ENCODE peak calls at places on chromosomes 7 and 10, in nine cellular contexts. O is lower lobe of right lung; Q is endodermal cell; R is effector memory CD4-positive, alpha-beta T cell; V is psoas muscle; T is Peyer's patch; A is pancreas; W is right cardiac atrium; Y is SK-N-SH. N is an unnamed sample.
A peak's percentile ranks its signal among the peaks of the same experiment; 100 is the strongest.

GRCh38 chr7:159092701-159093121 is 52.0 kb downstream of the VIPR2 start:
- DNase-seq in Q (peak; percentile 38), T (peak; percentile 24), O (no peak), V (no peak), Y (no peak), A (no peak), R (no peak), W (peak; percentile 59), N (no peak)

GRCh38 chr7:44283381-44284211 is 41.8 kb downstream of the CAMK2B start:
- DNase-seq in O (peak; percentile 25), W (peak; percentile 74), Q (peak; percentile 22), A (peak; percentile 0), T (peak; percentile 35), Y (peak; percentile 41), R (no peak), V (peak; percentile 89), N (no peak)

GRCh38 chr10:14653271-14654161 is 121.2 kb downstream of the FAM107B start:
- DNase-seq in Q (peak; percentile 77), A (peak; percentile 60), R (peak; percentile 9), W (no peak), Y (peak; percentile 42), T (no peak), V (no peak), O (no peak), N (no peak)

GRCh38 chr10:4088354-4089066 is 303.5 kb upstream of the KLF6 start:
- DNase-seq in V (no peak), R (no peak), W (no peak), A (no peak), T (no peak), Y (no peak), O (no peak), Q (no peak), N (no peak)

GRCh38 chr7:94182721-94183120 is 178.6 kb upstream of the BET1 start:
- DNase-seq in V (no peak), Q (no peak), R (no peak), T (no peak), A (no peak), W (no peak), O (no peak), Y (no peak), N (no peak)

GRCh38 chr7:106757846-106758245 is 96.9 kb upstream of the CCDC71L start:
- DNase-seq in T (no peak), W (no peak), Y (no peak), O (no peak), Q (no peak), V (peak; percentile 57), R (no peak), A (no peak), N (no peak)

GRCh38 chr10:112821663-112822062 is 128.4 kb upstream of the TCF7L2 start:
- DNase-seq in T (no peak), A (no peak), Q (no peak), Y (no peak), O (no peak), R (no peak), V (no peak), W (no peak), N (no peak)

GRCh38 chr10:688287-688620 is 1.2 kb downstream of the DIP2C start:
- DNase-seq in A (no peak), V (no peak), O (no peak), R (no peak), T (no peak), Y (no peak), Q (no peak), W (no peak), N (no peak)

GRCh38 chr10:14843327-14843988 is 5.4 kb downstream of the HSPA14 start:
- DNase-seq in Y (no peak), O (no peak), A (no peak), T (no peak), W (no peak), Q (no peak), R (no peak), V (no peak), N (no peak)

GRCh38 chr7:147412109-147412508 is 1178.5 kb upstream of the C7orf33 start:
- DNase-seq in Y (peak; percentile 17), R (no peak), Q (no peak), O (no peak), W (no peak), A (no peak), V (no peak), T (no peak), N (no peak)

GRCh38 chr7:147405621-147406020 is 1184.9 kb upstream of the C7orf33 start:
- DNase-seq in W (no peak), Y (no peak), Q (no peak), O (no peak), T (no peak), V (no peak), R (no peak), A (no peak), N (no peak)

GRCh38 chr7:147400926-147401325 is 1189.6 kb upstream of the C7orf33 start:
- DNase-seq in A (no peak), Y (no peak), R (no peak), W (no peak), O (no peak), Q (no peak), V (no peak), T (no peak), N (no peak)

GRCh38 chr7:147411011-147411614 is 1179.5 kb upstream of the C7orf33 start:
- DNase-seq in A (no peak), Y (no peak), V (no peak), R (no peak), T (no peak), O (no peak), Q (no peak), W (no peak), N (no peak)

GRCh38 chr7:147406521-147407115 is 1183.9 kb upstream of the C7orf33 start:
- DNase-seq in R (no peak), O (no peak), Y (no peak), Q (no peak), T (no peak), A (no peak), V (no peak), W (no peak), N (no peak)
- H3K27ac ChIP-seq in R (no peak overlapping the region), O (no peak overlapping the region), Y (peak overlapping the region; percentile 32), Q (no peak overlapping the region), T (no peak overlapping the region), A (no peak overlapping the region), V (no peak overlapping the region), W (no peak overlapping the region), N (no peak overlapping the region)

DNA sequence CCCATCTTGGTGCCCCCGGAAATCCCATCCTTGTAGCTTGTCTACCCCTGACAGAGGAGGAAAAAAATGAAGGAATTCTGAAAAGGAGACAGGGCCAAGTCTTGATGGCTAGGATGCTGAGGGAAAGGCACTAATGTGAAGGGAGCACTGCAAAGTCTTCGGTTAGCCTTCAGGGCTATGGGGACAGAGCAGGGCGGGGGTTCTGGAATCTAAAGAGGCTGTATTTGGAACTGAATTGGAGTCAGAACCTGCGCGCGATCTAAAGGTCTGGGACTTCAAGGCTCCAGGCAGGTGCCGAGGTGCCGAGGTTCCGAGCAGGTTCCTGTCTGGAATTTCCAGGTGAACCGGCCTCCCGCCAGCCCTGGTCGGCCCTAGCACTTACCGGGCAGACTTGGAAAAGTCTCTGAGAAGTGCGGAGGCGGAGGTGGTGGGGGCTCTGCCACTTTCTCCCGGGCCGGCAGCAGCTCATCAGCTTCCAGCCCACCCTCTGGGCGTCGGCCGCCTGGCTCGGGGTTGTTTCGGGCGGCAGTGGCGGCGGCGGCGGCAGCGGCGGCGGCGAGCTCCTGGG is 781 bp downstream of the GBX1 start:
- DNase-seq in T (no peak), Y (no peak), Q (peak; percentile 77), V (peak; percentile 43), A (no peak), W (peak; percentile 38), R (no peak), O (no peak), N (no peak)
- H3K4me3 ChIP-seq in T (no peak overlapping the region), Y (peak overlapping the region; percentile 35), Q (peak overlapping the region; percentile 34), V (peak overlapping the region; percentile 66), A (peak overlapping the region; percentile 45), W (peak overlapping the region; percentile 79), R (peak overlapping the region; percentile 42), O (peak overlapping the region; percentile 52), N (no peak overlapping the region)

GRCh38 chr7:131039355-131039762 is 288.3 kb upstream of the MKLN1 start:
- DNase-seq in W (no peak), O (no peak), A (no peak), Y (no peak), R (no peak), T (no peak), V (no peak), Q (no peak), N (no peak)

GRCh38 chr7:131031100-131031868 is 296.4 kb upstream of the MKLN1 start:
- DNase-seq in Y (no peak), O (no peak), R (no peak), Q (no peak), A (no peak), T (no peak), V (no peak), W (no peak), N (no peak)

GRCh38 chr7:131034166-131034881 is 293.4 kb upstream of the MKLN1 start:
- DNase-seq in W (peak; percentile 49), A (no peak), Q (peak; percentile 29), O (no peak), Y (no peak), T (no peak), R (no peak), V (no peak), N (no peak)

GRCh38 chr7:131038153-131038552 is 289.5 kb upstream of the MKLN1 start:
- DNase-seq in W (peak; percentile 12), Q (peak; percentile 23), R (no peak), V (no peak), T (no peak), Y (no peak), O (no peak), A (no peak), N (no peak)

DNA sequence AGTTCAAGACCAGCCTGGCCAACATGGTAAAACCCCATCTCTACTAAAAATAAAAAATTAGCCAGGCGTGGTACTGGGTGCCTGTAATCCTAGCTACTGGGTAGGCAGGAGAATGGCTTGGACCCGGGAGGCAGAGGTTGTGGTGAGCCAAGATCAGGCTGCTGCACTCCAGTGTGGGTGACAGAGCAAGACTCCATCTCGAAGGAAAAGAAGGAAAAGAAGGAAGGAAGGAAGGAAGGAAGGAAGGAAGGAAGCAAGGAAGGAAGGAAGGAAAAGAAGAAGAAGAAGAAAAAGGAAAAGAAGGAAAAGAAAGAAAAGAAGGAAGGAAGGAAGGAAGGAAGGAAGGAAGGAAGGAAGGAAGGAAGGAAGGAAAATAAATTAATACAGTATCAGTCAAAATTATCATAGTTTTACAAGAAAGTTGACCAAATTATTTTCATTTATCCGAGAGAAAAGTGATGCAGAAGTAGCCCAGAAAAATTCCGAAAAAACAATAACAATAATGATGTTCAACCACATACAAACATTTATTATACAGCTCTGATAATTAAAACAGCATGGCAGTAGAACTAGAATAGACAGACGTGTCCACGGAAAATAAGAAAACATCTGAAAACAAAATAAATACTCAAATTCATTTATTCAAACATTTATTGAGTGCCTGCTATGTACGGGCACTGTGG is 292.4 kb upstream of the MKLN1 start:
- DNase-seq in A (no peak), R (no peak), T (no peak), Y (no peak), V (no peak), Q (peak; percentile 17), W (no peak), O (no peak), N (no peak)
- H3K4me1 ChIP-seq in A (no peaks in the 10 kb centered on the region), R (peaks cover 51% of the 10 kb centered on the region), T (peaks cover 26% of the 10 kb centered on the region), Y (peaks cover 8% of the 10 kb centered on the region), V (peaks cover 62% of the 10 kb centered on the region), Q (no peaks in the 10 kb centered on the region), W (peaks cover 9% of the 10 kb centered on the region), O (peaks cover 78% of the 10 kb centered on the region), N (peaks cover 72% of the 10 kb centered on the region)

DNA sequence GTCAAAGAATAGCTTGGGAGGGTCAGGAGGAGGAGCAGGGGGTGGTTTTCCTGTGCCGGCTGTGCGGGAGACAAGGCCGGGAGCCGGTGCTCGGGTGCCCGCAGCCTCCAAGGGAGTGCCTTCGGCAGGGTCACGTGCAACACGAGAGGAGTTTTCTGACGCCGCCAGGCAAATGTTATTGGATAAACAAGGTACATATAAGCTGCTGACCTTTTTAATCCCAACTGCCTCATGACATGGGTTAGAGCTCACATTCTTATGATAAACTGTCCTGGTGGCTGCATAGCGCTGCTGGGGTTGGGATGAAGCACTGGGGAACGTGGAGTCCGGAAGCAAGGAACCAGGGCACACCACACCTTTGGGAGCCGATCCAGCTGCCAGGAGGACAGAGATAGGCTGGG is 124.8 kb upstream of the PDLIM1 start:
- DNase-seq in A (no peak), Y (no peak), T (no peak), O (no peak), V (peak; percentile 89), Q (no peak), R (no peak), W (peak; percentile 64), N (no peak)
- H3K27ac ChIP-seq in A (peak overlapping the region; percentile 76), Y (no peak overlapping the region), T (peak overlapping the region; percentile 43), O (no peak overlapping the region), V (peak overlapping the region; percentile 93), Q (peak overlapping the region; percentile 56), R (no peak overlapping the region), W (peak overlapping the region; percentile 93), N (no peak overlapping the region)

N was measured in CD4-positive, CD25-positive, alpha-beta regulatory T cell.